ENCODE peak calls at places on chromosomes 1 and 21, in four cellular contexts. M is A549, Q is GM23248, W is cardiac muscle cell. C is an unnamed sample.

GRCh38 chr1:22176258-22176657 is 33.4 kb upstream of the WNT4 start:
- DNase-seq in M (no peak), Q (no peak), W (no peak), C (no peak)

GRCh38 chr1:224387302-224387912 is 30.7 kb downstream of the CNIH4 start:
- DNase-seq in M (no peak), Q (peak; percentile 20), W (no peak), C (no peak)

GRCh38 chr1:205456383-205456867 is 580 bp upstream of the BLACAT1 start:
- DNase-seq in M (no peak), Q (no peak), W (no peak), C (no peak)

GRCh38 chr1:203088441-203088840 is 2.6 kb upstream of the MYOG start:
- DNase-seq in M (no peak), Q (no peak), W (no peak), C (no peak)

GRCh38 chr1:145985502-145986439 is 10.6 kb downstream of the TXNIP start:
- DNase-seq in M (peak; percentile 29), Q (peak; percentile 54), W (peak; percentile 76), C (no peak)

GRCh38 chr21:35840197-35840799 is 220.0 kb downstream of the SETD4 start:
- DNase-seq in M (peak; percentile 72), Q (peak; percentile 83), W (peak; percentile 93), C (peak; percentile 38)

GRCh38 chr1:152907686-152908601 is at the start of gene IVL:
- DNase-seq in M (no peak), Q (peak; percentile 56), W (no peak), C (no peak)

GRCh38 chr1:24778141-24778540 is 32.9 kb downstream of the CLIC4 start:
- DNase-seq in M (no peak), Q (no peak), W (no peak), C (no peak)

GRCh38 chr1:163104405-163105099 is 35.4 kb downstream of the RGS4 start:
- DNase-seq in M (no peak), Q (no peak), W (peak; percentile 51), C (no peak)

GRCh38 chr1:52127181-52128175 is 14.4 kb upstream of the ZFYVE9 start:
- DNase-seq in M (peak; percentile 59), Q (peak; percentile 71), W (peak; percentile 85), C (peak; percentile 52)

GRCh38 chr1:169363046-169363756 is 4.4 kb downstream of the NME7 start:
- DNase-seq in M (no peak), Q (peak; percentile 84), W (peak; percentile 90), C (peak; percentile 76)

GRCh38 chr1:165738794-165739193 is 29.9 kb downstream of the TMCO1 start:
- DNase-seq in M (no peak), Q (no peak), W (no peak), C (no peak)

GRCh38 chr21:29271927-29272333 is 26.8 kb upstream of the BACH1 start:
- DNase-seq in M (peak; percentile 27), Q (peak; percentile 5), W (no peak), C (no peak)

GRCh38 chr1:25208561-25209222 is 23.6 kb downstream of the SYF2 start:
- DNase-seq in M (no peak), Q (no peak), W (no peak), C (no peak)

GRCh38 chr21:40445349-40445921 is 401.5 kb downstream of the DSCAM start:
- DNase-seq in M (no peak), Q (no peak), W (no peak), C (no peak)

GRCh38 chr1:225567789-225568188 is 85.1 kb downstream of the ENAH start:
- DNase-seq in M (peak; percentile 39), Q (no peak), W (peak; percentile 32), C (no peak)

GRCh38 chr21:44370027-44370735 is 16.8 kb downstream of the TRPM2 start:
- DNase-seq in M (peak; percentile 24), Q (peak; percentile 61), W (peak; percentile 2), C (no peak)
- H3K4me3 ChIP-seq in M (peak overlapping the region; percentile 28), Q (no peak overlapping the region), W (peak overlapping the region; percentile 1), C (no peak overlapping the region)

DNA sequence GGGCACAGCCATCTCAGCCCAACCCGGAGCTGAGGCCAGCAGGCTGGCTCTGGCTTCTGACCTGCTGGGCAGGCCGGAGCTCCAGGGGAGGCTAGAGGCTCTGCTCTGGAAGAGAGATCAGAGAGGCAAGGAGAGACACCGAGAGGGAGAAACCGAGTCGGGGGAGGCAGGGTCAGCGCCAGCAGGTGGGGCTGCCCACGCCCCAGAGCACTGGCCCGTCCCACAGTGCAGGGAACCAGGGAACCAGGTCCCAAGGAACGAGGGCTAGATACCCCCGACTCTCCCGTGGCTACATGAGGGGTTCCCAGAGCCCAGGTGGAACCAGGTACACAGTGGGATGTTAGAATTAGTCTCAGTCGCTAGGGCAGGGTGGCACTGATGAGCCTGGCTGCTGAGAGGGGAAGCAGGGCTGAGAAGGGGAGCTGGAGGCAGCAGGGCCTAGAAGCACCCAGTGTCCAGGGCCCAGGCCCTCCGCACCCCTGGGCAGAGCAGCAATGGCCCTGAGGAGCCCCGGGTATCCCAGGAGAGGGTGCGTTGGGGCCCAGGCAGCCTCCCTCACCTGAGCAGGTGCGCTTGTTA is 2.1 kb downstream of the MASP2 start:
- DNase-seq in M (no peak), Q (no peak), W (no peak), C (no peak)
- H3K27ac ChIP-seq in M (no peak overlapping the region), Q (no peak overlapping the region), W (no peak overlapping the region), C (no peak overlapping the region)

GRCh38 chr1:200245492-200245891 is 164.3 kb downstream of the ZNF281 start:
- DNase-seq in M (peak; percentile 38), Q (peak; percentile 60), W (peak; percentile 22), C (no peak)

GRCh38 chr1:200247513-200247912 is 162.3 kb downstream of the ZNF281 start:
- DNase-seq in M (no peak), Q (no peak), W (no peak), C (no peak)

GRCh38 chr1:200240655-200241054 is 169.2 kb downstream of the ZNF281 start:
- DNase-seq in M (no peak), Q (no peak), W (no peak), C (no peak)

GRCh38 chr1:200242379-200243041 is 167.3 kb downstream of the ZNF281 start:
- DNase-seq in M (no peak), Q (peak; percentile 49), W (peak; percentile 25), C (no peak)

GRCh38 chr1:200243042-200243437 is 166.8 kb downstream of the ZNF281 start:
- DNase-seq in M (no peak), Q (peak; percentile 61), W (no peak), C (no peak)
- H3K4me3 ChIP-seq in M (no peak overlapping the region), Q (peak overlapping the region; percentile 44), W (no peak overlapping the region), C (peak overlapping the region; percentile 48)

DNA sequence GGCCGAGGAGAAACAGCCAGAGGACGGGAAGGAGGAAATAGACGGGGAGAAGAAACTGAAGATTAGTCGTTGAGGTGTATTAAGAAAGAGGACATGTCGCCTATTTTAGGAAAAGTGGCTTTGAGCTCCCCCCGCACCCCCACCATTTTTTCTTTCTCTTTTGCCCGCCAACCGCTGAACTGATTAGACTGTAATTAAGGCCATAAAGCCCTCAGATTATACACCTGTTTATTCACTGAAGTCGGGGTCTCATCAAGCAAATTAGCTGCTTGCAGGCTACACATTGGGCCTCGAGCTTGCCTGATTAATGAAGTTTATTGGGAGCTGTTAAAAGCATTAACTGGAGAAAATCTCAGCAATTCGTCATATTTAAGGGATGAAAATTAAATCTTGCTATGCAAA is 119.4 kb upstream of the RRP15 start:
- DNase-seq in M (no peak), Q (no peak), W (no peak), C (no peak)
- H3K27ac ChIP-seq in M (no peak overlapping the region), Q (no peak overlapping the region), W (no peak overlapping the region), C (no peak overlapping the region)

GRCh38 chr1:84264961-84265360 is 36.5 kb upstream of the SAMD13 start:
- DNase-seq in M (no peak), Q (peak; percentile 51), W (no peak), C (no peak)

GRCh38 chr1:84259376-84259775 is 42.1 kb upstream of the SAMD13 start:
- DNase-seq in M (no peak), Q (no peak), W (no peak), C (no peak)

GRCh38 chr1:84259989-84260388 is 41.5 kb upstream of the SAMD13 start:
- DNase-seq in M (no peak), Q (no peak), W (no peak), C (no peak)

GRCh38 chr1:84257617-84258016 is 43.9 kb upstream of the SAMD13 start:
- DNase-seq in M (no peak), Q (no peak), W (peak; percentile 33), C (no peak)

DNA sequence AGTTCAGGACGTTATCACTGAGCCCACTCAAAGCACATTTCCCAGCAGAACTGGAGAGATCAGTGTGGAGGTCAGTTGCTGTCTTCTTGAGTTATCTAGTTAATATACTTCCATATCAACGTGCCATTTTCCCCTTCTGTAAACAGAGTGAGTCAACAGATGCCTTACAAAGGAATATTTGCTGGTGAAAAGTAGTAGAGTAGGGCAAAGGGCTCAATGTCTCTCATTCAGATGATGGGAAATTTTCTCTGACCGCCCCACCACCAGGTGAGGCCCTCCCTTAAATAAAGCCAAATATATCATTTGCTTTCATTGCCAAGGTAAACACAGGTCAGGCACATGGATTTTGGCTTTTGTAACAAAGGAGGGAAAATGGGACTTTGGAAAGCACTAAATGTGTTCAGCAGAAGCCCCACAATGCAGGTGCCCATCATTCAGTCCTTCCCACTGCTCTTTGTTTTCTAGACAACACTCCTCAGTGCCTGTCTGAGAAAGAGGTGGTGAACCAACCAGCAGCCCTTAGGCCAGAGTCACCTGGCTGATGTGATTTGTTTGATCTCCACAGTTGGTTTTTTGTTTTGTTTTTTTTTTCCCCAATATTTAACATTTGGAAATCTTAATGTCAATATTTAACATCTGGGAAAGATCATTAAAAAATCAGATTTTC is 40.5 kb upstream of the SAMD13 start:
- DNase-seq in M (peak; percentile 69), Q (no peak), W (no peak), C (no peak)
- H3K4me3 ChIP-seq in M (no peak overlapping the region), Q (no peak overlapping the region), W (no peak overlapping the region), C (no peak overlapping the region)

GRCh38 chr1:17123196-17124045 is 4.2 kb upstream of the PADI2 start:
- DNase-seq in M (no peak), Q (no peak), W (no peak), C (no peak)

GRCh38 chr1:17122449-17123194 is 3.4 kb upstream of the PADI2 start:
- DNase-seq in M (peak; percentile 36), Q (peak; percentile 41), W (peak; percentile 27), C (no peak)

GRCh38 chr1:17134036-17134435 is 14.8 kb upstream of the PADI2 start:
- DNase-seq in M (no peak), Q (no peak), W (no peak), C (no peak)

GRCh38 chr1:17125756-17126237 is 6.5 kb upstream of the PADI2 start:
- DNase-seq in M (peak; percentile 87), Q (peak; percentile 88), W (peak; percentile 87), C (peak; percentile 81)

DNA sequence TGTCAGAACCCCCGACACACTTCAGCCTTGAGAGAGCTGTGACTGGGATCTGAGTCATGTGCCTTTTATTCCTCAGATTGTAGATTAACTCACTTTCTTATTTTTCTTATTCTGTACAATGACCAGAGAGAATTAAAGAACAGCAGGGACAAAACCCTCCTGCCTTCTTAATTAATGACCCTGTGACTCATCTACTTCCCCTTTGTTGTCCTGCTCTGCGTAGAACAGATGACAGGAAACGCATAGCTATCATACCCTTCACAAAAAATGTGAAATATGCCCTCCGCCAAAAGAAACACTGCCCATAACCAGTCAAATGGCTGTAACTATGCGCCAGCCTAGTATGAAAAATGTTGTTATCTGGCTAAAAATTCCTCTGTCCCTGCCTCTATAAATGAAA is 9.1 kb upstream of the PADI2 start:
- DNase-seq in M (peak; percentile 88), Q (peak; percentile 91), W (peak; percentile 95), C (peak; percentile 91)
- H3K27ac ChIP-seq in M (peak overlapping the region; percentile 85), Q (peak overlapping the region; percentile 68), W (no peak overlapping the region), C (peak overlapping the region; percentile 88)

C was measured in Panc1.